ENCODE peak calls at places on chromosomes 16 and 17, in four cellular contexts. X is neuronal stem cell, R is H1, H is IMR-90. D is an unnamed sample.

GRCh38 chr16:84790291-84790690 is 29.5 kb upstream of the CRISPLD2 start:
- DNase-seq in R (no peak), H (no peak), X (no peak), D (no peak)

GRCh38 chr17:27356091-27356705 is 62.3 kb downstream of the WSB1 start:
- DNase-seq in R (no peak), H (no peak), X (no peak), D (no peak)

GRCh38 chr17:81116704-81117103 is 48.6 kb upstream of the PVALEF start:
- DNase-seq in X (no peak), R (no peak), H (no peak), D (no peak)

GRCh38 chr17:74779948-74780400 is 3.8 kb upstream of the NAT9 start:
- DNase-seq in R (no peak), X (no peak), H (no peak), D (no peak)

GRCh38 chr17:33292184-33292980 is 713 bp downstream of the ASIC2 start:
- DNase-seq in H (peak), R (peak), X (peak), D (peak)

GRCh38 chr17:58352843-58353719 is 1.1 kb upstream of the SUPT4H1 start:
- DNase-seq in R (peak), H (peak), X (peak), D (peak)

GRCh38 chr16:70253291-70254094 is 1.8 kb upstream of the EXOSC6 start:
- DNase-seq in H (peak), R (peak), X (peak), D (peak)

GRCh38 chr17:76252040-76252954 is 12.0 kb upstream of the RNF157 start:
- DNase-seq in X (no peak), H (peak), R (no peak), D (peak)

GRCh38 chr17:31582151-31582907 is 190.9 kb downstream of the RAB11FIP4 start:
- DNase-seq in H (peak), R (no peak), X (no peak), D (peak)

GRCh38 chr17:19448341-19449268 is 37.6 kb downstream of the RNF112 start:
- DNase-seq in H (peak), X (no peak), R (no peak), D (peak)

GRCh38 chr16:20871935-20872815 is 28.0 kb downstream of the DCUN1D3 start:
- DNase-seq in X (no peak), R (no peak), H (no peak), D (no peak)
- H2AFZ ChIP-seq in X (no peak), R (no peak), H (no peak), D (no peak)

DNA sequence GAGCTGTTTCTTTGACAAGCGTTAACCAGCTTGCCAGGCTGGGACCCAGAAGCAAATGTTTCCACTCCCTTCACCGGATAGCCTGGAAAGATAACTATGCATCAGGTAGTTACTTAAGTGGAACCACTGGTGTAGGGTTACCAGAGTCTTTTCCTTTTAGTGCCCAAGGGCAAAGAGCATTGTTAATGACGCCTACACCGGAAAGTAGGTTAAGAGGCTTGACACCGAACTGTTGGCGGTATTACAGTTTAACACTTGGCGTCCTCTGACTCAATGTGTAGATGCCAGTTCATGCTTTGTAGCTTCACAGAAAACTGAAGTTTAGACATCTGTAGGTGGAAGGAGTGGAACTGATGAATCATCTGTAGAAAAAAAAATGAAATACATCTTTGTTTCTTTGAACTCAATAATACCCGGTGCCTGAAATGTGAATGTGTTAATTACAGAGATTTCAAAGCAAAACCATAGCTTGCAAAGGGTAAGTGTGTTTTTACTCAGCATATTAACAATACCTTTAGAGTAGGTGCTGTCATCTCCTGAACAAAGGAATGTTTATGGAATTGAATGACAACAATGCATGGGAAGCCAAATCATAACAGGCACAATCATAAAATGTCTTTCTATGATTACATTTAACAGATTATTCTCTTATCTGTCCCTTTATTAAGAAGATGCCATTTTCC is 426.7 kb upstream of the SALL1 start:
- DNase-seq in X (no peak), R (no peak), H (peak), D (peak)
- H2BK15ac ChIP-seq in X (no peak), R (no peak), H (no peak), D (no peak)

DNA sequence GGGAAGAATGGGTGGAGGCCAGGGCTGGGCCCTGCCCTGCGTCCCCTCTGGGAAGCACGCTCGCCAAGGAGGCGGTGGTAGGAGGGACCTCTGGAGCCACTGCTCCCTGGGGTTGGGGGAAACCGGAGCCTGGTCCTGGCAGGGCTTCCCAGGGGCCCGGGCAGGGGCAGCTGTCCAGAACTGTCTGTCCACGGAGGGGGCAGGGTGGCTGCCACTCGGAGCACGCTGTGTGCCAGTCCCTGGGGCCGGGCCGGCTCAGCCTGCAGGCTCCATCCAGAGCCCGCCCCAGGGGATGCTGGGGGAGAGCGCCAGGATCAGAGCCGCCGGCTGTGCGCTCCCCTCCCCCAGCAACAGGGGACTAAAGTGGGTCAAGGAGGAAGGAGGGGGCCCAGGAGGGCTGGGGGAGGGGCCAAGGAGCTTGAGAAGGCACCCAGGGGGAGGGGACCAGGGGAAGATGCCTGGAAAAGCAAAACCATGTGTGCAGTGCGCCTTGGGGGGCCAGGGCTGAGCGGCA is 21.4 kb downstream of the ZNF423 start:
- DNase-seq in H (no peak), X (no peak), R (peak), D (peak)
- H3K14ac ChIP-seq in H (no peak), X (peak), R (no peak), D (no peak)

GRCh38 chr17:40442392-40443195 is 656 bp upstream of the IGFBP4 start:
- DNase-seq in H (peak), R (no peak), X (no peak), D (peak)
- H2AFZ ChIP-seq in H (peak), R (no peak), X (peak), D (peak)